ENCODE peak calls at places on chromosomes 3 and 15, in five cellular contexts. Y is IMR-90, Q is mesenchymal stem cell, Z is neuronal stem cell, V is H1. O is an unnamed sample.

GRCh38 chr3:195003006-195003892 is 267.7 kb downstream of the XXYLT1 start:
- DNase-seq in Z (no peak), Q (no peak), V (peak), Y (no peak), O (no peak)

GRCh38 chr3:49717539-49718418 is 1.7 kb downstream of the AMIGO3 start:
- DNase-seq in V (peak), Y (no peak), Z (no peak), Q (no peak), O (no peak)

GRCh38 chr3:113897373-113897777 is 50.4 kb upstream of the ZDHHC23 start:
- DNase-seq in Y (no peak), Z (no peak), V (no peak), Q (no peak), O (no peak)

GRCh38 chr3:114741066-114741465 is 406.0 kb downstream of the ZBTB20 start:
- DNase-seq in Q (no peak), Y (peak), Z (no peak), V (no peak), O (no peak)

GRCh38 chr3:4322635-4323034 is 19.5 kb downstream of the SETMAR start:
- DNase-seq in Y (peak), Q (peak), V (no peak), Z (no peak), O (no peak)

GRCh38 chr3:195181781-195182469 is 89.0 kb downstream of the XXYLT1 start:
- DNase-seq in Y (no peak), Q (peak), V (no peak), Z (no peak), O (no peak)

GRCh38 chr15:83475551-83475950 is 28.4 kb downstream of the SH3GL3 start:
- DNase-seq in Y (peak), Z (peak), Q (peak), V (no peak), O (no peak)

GRCh38 chr3:174869448-174869847 is 10.3 kb downstream of the NAALADL2 start:
- DNase-seq in Y (peak), Z (no peak), V (no peak), Q (no peak), O (no peak)

GRCh38 chr3:89584398-89584797 is 477.0 kb downstream of the EPHA3 start:
- DNase-seq in V (no peak), Q (no peak), Y (peak), Z (no peak), O (no peak)

GRCh38 chr15:67955256-67955655 is 98.9 kb upstream of the PIAS1 start:
- DNase-seq in Q (no peak), Y (no peak), Z (no peak), V (no peak), O (no peak)

GRCh38 chr3:132232231-132232792 is 84.9 kb upstream of the ACP3 start:
- DNase-seq in V (no peak), Z (no peak), Q (no peak), Y (no peak), O (no peak)

GRCh38 chr15:91963051-91963450 is 109.5 kb downstream of the SLCO3A1 start:
- DNase-seq in V (no peak), Z (no peak), Y (no peak), Q (no peak), O (no peak)

GRCh38 chr15:44753345-44753744 is 17.0 kb downstream of the TRIM69 start:
- DNase-seq in Q (no peak), Y (no peak), V (no peak), Z (no peak), O (no peak)

GRCh38 chr3:197298858-197299854 is 744 bp upstream of the DLG1 start:
- DNase-seq in Y (no peak), V (peak), Q (peak), Z (peak), O (peak)
- H3K14ac ChIP-seq in Y (peak), V (no peak), Q (no peak), Z (no peak), O (no peak)

DNA sequence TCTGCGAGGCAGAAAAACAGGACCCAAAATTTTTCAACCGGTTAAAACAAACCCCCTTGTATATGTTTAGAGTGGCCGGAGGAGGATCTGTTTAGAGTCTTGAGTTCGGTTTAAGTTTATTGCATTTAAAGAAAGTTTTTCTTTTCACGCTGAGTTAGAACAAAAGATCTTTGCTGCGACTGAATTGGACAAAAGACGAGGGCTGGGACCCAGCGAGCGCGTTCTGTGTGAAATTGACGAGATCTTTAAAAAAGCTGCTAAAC is 9.8 kb downstream of the NR2F2 start:
- DNase-seq in Z (no peak), Y (no peak), Q (no peak), V (no peak), O (no peak)
- H2BK15ac ChIP-seq in Z (no peak), Y (peak), Q (no peak), V (no peak), O (no peak)

GRCh38 chr3:170320471-170321121 is 36.9 kb upstream of the SKIL start:
- DNase-seq in Y (peak), V (no peak), Q (no peak), Z (no peak), O (no peak)

GRCh38 chr3:170322501-170323328 is 34.8 kb upstream of the SKIL start:
- DNase-seq in V (peak), Y (no peak), Q (no peak), Z (no peak), O (no peak)

GRCh38 chr3:170321326-170322034 is 36.0 kb upstream of the SKIL start:
- DNase-seq in V (no peak), Z (no peak), Q (no peak), Y (no peak), O (no peak)

GRCh38 chr3:170323371-170323770 is 34.1 kb upstream of the SKIL start:
- DNase-seq in Z (no peak), Q (no peak), V (peak), Y (no peak), O (no peak)

GRCh38 chr3:170317954-170318353 is 39.6 kb upstream of the SKIL start:
- DNase-seq in V (no peak), Z (no peak), Y (no peak), Q (no peak), O (no peak)
- H3K14ac ChIP-seq in V (no peak), Z (no peak), Y (no peak), Q (no peak), O (no peak)

DNA sequence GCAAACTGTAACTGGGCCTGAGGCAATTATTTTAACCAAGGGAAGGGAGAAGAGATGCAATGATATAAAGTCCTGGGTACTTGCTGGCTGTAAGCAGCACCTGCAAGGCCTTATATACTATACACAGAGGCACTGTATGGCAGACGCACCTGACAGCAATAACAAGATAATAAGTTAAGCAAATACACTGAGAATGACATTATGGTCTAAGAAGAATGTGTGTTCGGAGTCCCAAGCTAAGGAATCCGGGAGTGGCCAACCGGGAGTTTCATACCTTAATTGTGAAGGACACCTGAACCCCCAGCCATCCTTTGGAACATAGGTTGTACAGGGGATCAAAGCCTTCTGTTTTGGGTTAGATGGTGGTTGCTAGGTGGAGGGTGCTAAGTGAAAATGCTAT is 13.7 kb downstream of the FAM240A start:
- DNase-seq in Q (no peak), Y (no peak), Z (no peak), V (no peak), O (no peak)
- H2BK15ac ChIP-seq in Q (no peak), Y (no peak), Z (no peak), V (no peak), O (no peak)

GRCh38 chr3:134054881-134055280 is 25.2 kb upstream of the SLCO2A1 start:
- DNase-seq in Q (no peak), Z (no peak), Y (no peak), V (no peak), O (no peak)

GRCh38 chr3:134056464-134056891 is 26.8 kb upstream of the SLCO2A1 start:
- DNase-seq in Q (no peak), Y (peak), Z (no peak), V (no peak), O (no peak)

GRCh38 chr3:134055661-134056060 is 25.9 kb upstream of the SLCO2A1 start:
- DNase-seq in Y (no peak), V (no peak), Z (no peak), Q (no peak), O (no peak)

GRCh38 chr3:134058728-134059601 is 29.2 kb upstream of the SLCO2A1 start:
- DNase-seq in V (peak), Z (no peak), Y (no peak), Q (peak), O (no peak)

GRCh38 chr3:134057006-134057832 is 27.5 kb upstream of the SLCO2A1 start:
- DNase-seq in Y (peak), Z (no peak), V (no peak), Q (peak), O (no peak)
- H3K14ac ChIP-seq in Y (peak), Z (no peak), V (no peak), Q (peak), O (no peak)